ENCODE peak calls at places on chromosomes 12 and 14, in ten cellular contexts. One of them, this sample, is unnamed.

GRCh38 chr14:101598571-101599233 is 37.4 kb downstream of the DIO3 start:
- DNase-seq in effector memory CD4-positive, alpha-beta T cell: no peak
- DNase-seq in transverse colon: no peak
- DNase-seq in LoVo: no peak
- DNase-seq in astrocyte of the spinal cord: no peak
- DNase-seq in astrocyte of the cerebellum: no peak
- DNase-seq in anterior cingulate cortex: no peak
- DNase-seq in stimulated activated CD4-positive, alpha-beta T cell treated with anti-CD3 and anti-CD28 coated beads, Interleukin-4, amount 100 ng/mL, for 24 hours: no peak
- DNase-seq in H9: no peak
- DNase-seq in nucleus accumbens: no peak
- DNase-seq in this sample: no peak

GRCh38 chr12:130846386-130846785 is 7.3 kb upstream of the STX2 start:
- DNase-seq in effector memory CD4-positive, alpha-beta T cell: no peak
- DNase-seq in transverse colon: no peak
- DNase-seq in LoVo: no peak
- DNase-seq in astrocyte of the spinal cord: no peak
- DNase-seq in astrocyte of the cerebellum: no peak
- DNase-seq in anterior cingulate cortex: no peak
- DNase-seq in stimulated activated CD4-positive, alpha-beta T cell treated with anti-CD3 and anti-CD28 coated beads, Interleukin-4, amount 100 ng/mL, for 24 hours: no peak
- DNase-seq in H9: no peak
- DNase-seq in nucleus accumbens: no peak
- DNase-seq in this sample: no peak

GRCh38 chr12:92574046-92574783 is 128.6 kb upstream of the PLEKHG7 start:
- DNase-seq in effector memory CD4-positive, alpha-beta T cell: no peak
- DNase-seq in transverse colon: no peak
- DNase-seq in LoVo: no peak
- DNase-seq in astrocyte of the spinal cord: peak; percentile 37
- DNase-seq in astrocyte of the cerebellum: no peak
- DNase-seq in anterior cingulate cortex: no peak
- DNase-seq in stimulated activated CD4-positive, alpha-beta T cell treated with anti-CD3 and anti-CD28 coated beads, Interleukin-4, amount 100 ng/mL, for 24 hours: no peak
- DNase-seq in H9: peak; percentile 71
- DNase-seq in nucleus accumbens: no peak
- DNase-seq in this sample: no peak

GRCh38 chr14:50675597-50675996 is 7.5 kb upstream of the SAV1 start:
- DNase-seq in effector memory CD4-positive, alpha-beta T cell: no peak
- DNase-seq in transverse colon: no peak
- DNase-seq in LoVo: peak; percentile 62
- DNase-seq in astrocyte of the spinal cord: no peak
- DNase-seq in astrocyte of the cerebellum: no peak
- DNase-seq in anterior cingulate cortex: no peak
- DNase-seq in stimulated activated CD4-positive, alpha-beta T cell treated with anti-CD3 and anti-CD28 coated beads, Interleukin-4, amount 100 ng/mL, for 24 hours: no peak
- DNase-seq in H9: no peak
- DNase-seq in nucleus accumbens: no peak
- DNase-seq in this sample: no peak

GRCh38 chr14:98926151-98926550 is 345.8 kb downstream of the BCL11B start:
- DNase-seq in effector memory CD4-positive, alpha-beta T cell: no peak
- DNase-seq in transverse colon: no peak
- DNase-seq in LoVo: no peak
- DNase-seq in astrocyte of the spinal cord: no peak
- DNase-seq in astrocyte of the cerebellum: no peak
- DNase-seq in anterior cingulate cortex: no peak
- DNase-seq in stimulated activated CD4-positive, alpha-beta T cell treated with anti-CD3 and anti-CD28 coated beads, Interleukin-4, amount 100 ng/mL, for 24 hours: peak; percentile 16
- DNase-seq in H9: no peak
- DNase-seq in nucleus accumbens: no peak
- DNase-seq in this sample: no peak

GRCh38 chr12:63848450-63848849 is 4.0 kb downstream of the SRGAP1 start:
- DNase-seq in effector memory CD4-positive, alpha-beta T cell: no peak
- DNase-seq in transverse colon: no peak
- DNase-seq in LoVo: peak; percentile 35
- DNase-seq in astrocyte of the spinal cord: no peak
- DNase-seq in astrocyte of the cerebellum: no peak
- DNase-seq in anterior cingulate cortex: no peak
- DNase-seq in stimulated activated CD4-positive, alpha-beta T cell treated with anti-CD3 and anti-CD28 coated beads, Interleukin-4, amount 100 ng/mL, for 24 hours: no peak
- DNase-seq in H9: no peak
- DNase-seq in nucleus accumbens: no peak
- DNase-seq in this sample: no peak

GRCh38 chr12:100165356-100165755 is 22.7 kb upstream of the BLTP3B start:
- DNase-seq in effector memory CD4-positive, alpha-beta T cell: no peak
- DNase-seq in transverse colon: no peak
- DNase-seq in LoVo: no peak
- DNase-seq in astrocyte of the spinal cord: no peak
- DNase-seq in astrocyte of the cerebellum: no peak
- DNase-seq in anterior cingulate cortex: no peak
- DNase-seq in stimulated activated CD4-positive, alpha-beta T cell treated with anti-CD3 and anti-CD28 coated beads, Interleukin-4, amount 100 ng/mL, for 24 hours: no peak
- DNase-seq in H9: no peak
- DNase-seq in nucleus accumbens: no peak
- DNase-seq in this sample: no peak

GRCh38 chr12:29317556-29318363 is 63.2 kb downstream of the ERGIC2 start:
- DNase-seq in effector memory CD4-positive, alpha-beta T cell: peak; percentile 5
- DNase-seq in transverse colon: peak; percentile 55
- DNase-seq in LoVo: peak; percentile 83
- DNase-seq in astrocyte of the spinal cord: peak; percentile 36
- DNase-seq in astrocyte of the cerebellum: peak; percentile 18
- DNase-seq in anterior cingulate cortex: no peak
- DNase-seq in stimulated activated CD4-positive, alpha-beta T cell treated with anti-CD3 and anti-CD28 coated beads, Interleukin-4, amount 100 ng/mL, for 24 hours: peak; percentile 41
- DNase-seq in H9: peak; percentile 68
- DNase-seq in nucleus accumbens: peak; percentile 83
- DNase-seq in this sample: peak; percentile 60

GRCh38 chr12:64608901-64609542 is 1.3 kb upstream of the RASSF3 start:
- DNase-seq in effector memory CD4-positive, alpha-beta T cell: peak; percentile 37
- DNase-seq in transverse colon: peak; percentile 67
- DNase-seq in LoVo: peak; percentile 91
- DNase-seq in astrocyte of the spinal cord: peak; percentile 56
- DNase-seq in astrocyte of the cerebellum: no peak
- DNase-seq in anterior cingulate cortex: no peak
- DNase-seq in stimulated activated CD4-positive, alpha-beta T cell treated with anti-CD3 and anti-CD28 coated beads, Interleukin-4, amount 100 ng/mL, for 24 hours: peak; percentile 50
- DNase-seq in H9: peak; percentile 67
- DNase-seq in nucleus accumbens: no peak
- DNase-seq in this sample: peak; percentile 62

GRCh38 chr12:104365921-104366410 is 62.4 kb downstream of the EID3 start:
- DNase-seq in effector memory CD4-positive, alpha-beta T cell: no peak
- DNase-seq in transverse colon: no peak
- DNase-seq in LoVo: no peak
- DNase-seq in astrocyte of the spinal cord: no peak
- DNase-seq in astrocyte of the cerebellum: no peak
- DNase-seq in anterior cingulate cortex: no peak
- DNase-seq in stimulated activated CD4-positive, alpha-beta T cell treated with anti-CD3 and anti-CD28 coated beads, Interleukin-4, amount 100 ng/mL, for 24 hours: no peak
- DNase-seq in H9: no peak
- DNase-seq in nucleus accumbens: no peak
- DNase-seq in this sample: no peak

This sample was measured in germinal center.